ENCODE peak calls at places on chromosomes 4 and X, in ten cellular contexts. One of them, this sample, is unnamed.

GRCh38 chr4:48748949-48749596 is 31.0 kb downstream of the FRYL start:
- DNase-seq in activated CD4-positive, alpha-beta T cell treated with anti-CD3 and anti-CD28 coated beads, Interleukin-2, amount 50 U/mL, for 48 hours: no peak
- DNase-seq in omental fat pad: no peak
- DNase-seq in NCI-H2171: no peak
- DNase-seq in RWPE1: no peak
- DNase-seq in mucosa of descending colon: no peak
- DNase-seq in T-helper 1 cell: no peak
- DNase-seq in neural crest cell: no peak
- DNase-seq in A549: no peak
- DNase-seq in kidney tubule cell: peak
- DNase-seq in this sample: no peak

GRCh38 chrX:55201930-55202579 is 18.1 kb upstream of the PAGE5 start:
- DNase-seq in A549: no peak
- DNase-seq in omental fat pad: no peak
- DNase-seq in activated CD4-positive, alpha-beta T cell treated with anti-CD3 and anti-CD28 coated beads, Interleukin-2, amount 50 U/mL, for 48 hours: no peak
- DNase-seq in NCI-H2171: no peak
- DNase-seq in T-helper 1 cell: no peak
- DNase-seq in mucosa of descending colon: no peak
- DNase-seq in RWPE1: no peak
- DNase-seq in neural crest cell: no peak
- DNase-seq in kidney tubule cell: no peak
- DNase-seq in this sample: no peak

GRCh38 chr4:122777846-122778501 is 45.5 kb downstream of the BBS12 start:
- DNase-seq in NCI-H2171: no peak
- DNase-seq in A549: no peak
- DNase-seq in RWPE1: no peak
- DNase-seq in neural crest cell: no peak
- DNase-seq in mucosa of descending colon: no peak
- DNase-seq in omental fat pad: no peak
- DNase-seq in kidney tubule cell: no peak
- DNase-seq in T-helper 1 cell: no peak
- DNase-seq in activated CD4-positive, alpha-beta T cell treated with anti-CD3 and anti-CD28 coated beads, Interleukin-2, amount 50 U/mL, for 48 hours: no peak
- DNase-seq in this sample: no peak

GRCh38 chr4:140156529-140157171 is 2.7 kb upstream of the MAML3 start:
- DNase-seq in neural crest cell: no peak
- DNase-seq in omental fat pad: no peak
- DNase-seq in kidney tubule cell: no peak
- DNase-seq in activated CD4-positive, alpha-beta T cell treated with anti-CD3 and anti-CD28 coated beads, Interleukin-2, amount 50 U/mL, for 48 hours: peak
- DNase-seq in mucosa of descending colon: no peak
- DNase-seq in A549: no peak
- DNase-seq in NCI-H2171: no peak
- DNase-seq in RWPE1: no peak
- DNase-seq in T-helper 1 cell: no peak
- DNase-seq in this sample: no peak

GRCh38 chr4:8061573-8061972 is 97.0 kb downstream of the ABLIM2 start:
- DNase-seq in RWPE1: no peak
- DNase-seq in activated CD4-positive, alpha-beta T cell treated with anti-CD3 and anti-CD28 coated beads, Interleukin-2, amount 50 U/mL, for 48 hours: no peak
- DNase-seq in mucosa of descending colon: no peak
- DNase-seq in kidney tubule cell: no peak
- DNase-seq in A549: no peak
- DNase-seq in neural crest cell: no peak
- DNase-seq in omental fat pad: no peak
- DNase-seq in NCI-H2171: no peak
- DNase-seq in T-helper 1 cell: no peak
- DNase-seq in this sample: no peak

GRCh38 chr4:157043131-157043530 is 32.8 kb upstream of the GLRB start:
- DNase-seq in omental fat pad: no peak
- DNase-seq in mucosa of descending colon: no peak
- DNase-seq in activated CD4-positive, alpha-beta T cell treated with anti-CD3 and anti-CD28 coated beads, Interleukin-2, amount 50 U/mL, for 48 hours: no peak
- DNase-seq in T-helper 1 cell: no peak
- DNase-seq in RWPE1: peak
- DNase-seq in NCI-H2171: no peak
- DNase-seq in A549: no peak
- DNase-seq in kidney tubule cell: peak
- DNase-seq in neural crest cell: no peak
- DNase-seq in this sample: no peak

GRCh38 chrX:16785247-16786138 is 773 bp upstream of the TXLNG start:
- DNase-seq in A549: no peak
- DNase-seq in mucosa of descending colon: peak
- DNase-seq in neural crest cell: no peak
- DNase-seq in omental fat pad: no peak
- DNase-seq in NCI-H2171: no peak
- DNase-seq in activated CD4-positive, alpha-beta T cell treated with anti-CD3 and anti-CD28 coated beads, Interleukin-2, amount 50 U/mL, for 48 hours: peak
- DNase-seq in RWPE1: no peak
- DNase-seq in kidney tubule cell: no peak
- DNase-seq in T-helper 1 cell: no peak
- DNase-seq in this sample: no peak

GRCh38 chrX:9745417-9746115 is 20.1 kb downstream of the GPR143 start:
- DNase-seq in neural crest cell: no peak
- DNase-seq in T-helper 1 cell: no peak
- DNase-seq in A549: no peak
- DNase-seq in RWPE1: peak
- DNase-seq in omental fat pad: no peak
- DNase-seq in mucosa of descending colon: no peak
- DNase-seq in activated CD4-positive, alpha-beta T cell treated with anti-CD3 and anti-CD28 coated beads, Interleukin-2, amount 50 U/mL, for 48 hours: no peak
- DNase-seq in NCI-H2171: no peak
- DNase-seq in kidney tubule cell: peak
- DNase-seq in this sample: no peak

GRCh38 chrX:52923781-52924241 is 26.7 kb downstream of the FAM156B start:
- DNase-seq in RWPE1: peak
- DNase-seq in activated CD4-positive, alpha-beta T cell treated with anti-CD3 and anti-CD28 coated beads, Interleukin-2, amount 50 U/mL, for 48 hours: no peak
- DNase-seq in mucosa of descending colon: no peak
- DNase-seq in T-helper 1 cell: no peak
- DNase-seq in NCI-H2171: no peak
- DNase-seq in omental fat pad: no peak
- DNase-seq in kidney tubule cell: peak
- DNase-seq in A549: no peak
- DNase-seq in neural crest cell: no peak
- DNase-seq in this sample: no peak

GRCh38 chrX:148380614-148381561 is 119.5 kb upstream of the AFF2 start:
- DNase-seq in omental fat pad: no peak
- DNase-seq in A549: no peak
- DNase-seq in neural crest cell: no peak
- DNase-seq in mucosa of descending colon: no peak
- DNase-seq in kidney tubule cell: peak
- DNase-seq in RWPE1: no peak
- DNase-seq in NCI-H2171: no peak
- DNase-seq in T-helper 1 cell: no peak
- DNase-seq in activated CD4-positive, alpha-beta T cell treated with anti-CD3 and anti-CD28 coated beads, Interleukin-2, amount 50 U/mL, for 48 hours: peak
- DNase-seq in this sample: no peak

GRCh38 chr4:38529189-38530115 is 134.5 kb upstream of the KLF3 start:
- DNase-seq in activated CD4-positive, alpha-beta T cell treated with anti-CD3 and anti-CD28 coated beads, Interleukin-2, amount 50 U/mL, for 48 hours: peak
- DNase-seq in RWPE1: no peak
- DNase-seq in neural crest cell: no peak
- DNase-seq in omental fat pad: no peak
- DNase-seq in A549: no peak
- DNase-seq in kidney tubule cell: peak
- DNase-seq in NCI-H2171: no peak
- DNase-seq in T-helper 1 cell: peak
- DNase-seq in mucosa of descending colon: peak
- DNase-seq in this sample: peak

GRCh38 chr4:147826288-147826646 is 94.4 kb downstream of the ARHGAP10 start:
- DNase-seq in NCI-H2171: no peak
- DNase-seq in neural crest cell: no peak
- DNase-seq in kidney tubule cell: no peak
- DNase-seq in T-helper 1 cell: no peak
- DNase-seq in mucosa of descending colon: no peak
- DNase-seq in A549: no peak
- DNase-seq in omental fat pad: no peak
- DNase-seq in activated CD4-positive, alpha-beta T cell treated with anti-CD3 and anti-CD28 coated beads, Interleukin-2, amount 50 U/mL, for 48 hours: no peak
- DNase-seq in RWPE1: no peak
- DNase-seq in this sample: no peak

GRCh38 chr4:173367946-173368345 is 2.8 kb upstream of the SAP30 start:
- DNase-seq in neural crest cell: no peak
- DNase-seq in kidney tubule cell: no peak
- DNase-seq in activated CD4-positive, alpha-beta T cell treated with anti-CD3 and anti-CD28 coated beads, Interleukin-2, amount 50 U/mL, for 48 hours: no peak
- DNase-seq in T-helper 1 cell: no peak
- DNase-seq in RWPE1: no peak
- DNase-seq in A549: no peak
- DNase-seq in NCI-H2171: no peak
- DNase-seq in omental fat pad: no peak
- DNase-seq in mucosa of descending colon: no peak
- DNase-seq in this sample: no peak

GRCh38 chr4:24070117-24070516 is 180.3 kb upstream of the PPARGC1A start:
- DNase-seq in A549: no peak
- DNase-seq in activated CD4-positive, alpha-beta T cell treated with anti-CD3 and anti-CD28 coated beads, Interleukin-2, amount 50 U/mL, for 48 hours: no peak
- DNase-seq in mucosa of descending colon: no peak
- DNase-seq in kidney tubule cell: peak
- DNase-seq in omental fat pad: no peak
- DNase-seq in neural crest cell: no peak
- DNase-seq in T-helper 1 cell: no peak
- DNase-seq in NCI-H2171: no peak
- DNase-seq in RWPE1: peak
- DNase-seq in this sample: no peak

GRCh38 chr4:2837904-2838496 is 5.6 kb upstream of the ADD1 start:
- DNase-seq in NCI-H2171: no peak
- DNase-seq in neural crest cell: no peak
- DNase-seq in omental fat pad: no peak
- DNase-seq in activated CD4-positive, alpha-beta T cell treated with anti-CD3 and anti-CD28 coated beads, Interleukin-2, amount 50 U/mL, for 48 hours: peak
- DNase-seq in mucosa of descending colon: peak
- DNase-seq in T-helper 1 cell: peak
- DNase-seq in kidney tubule cell: no peak
- DNase-seq in A549: no peak
- DNase-seq in RWPE1: no peak
- DNase-seq in this sample: no peak

GRCh38 chr4:7650606-7651400 is 216.1 kb upstream of the PSAPL1 start:
- DNase-seq in neural crest cell: peak
- DNase-seq in RWPE1: no peak
- DNase-seq in kidney tubule cell: no peak
- DNase-seq in NCI-H2171: no peak
- DNase-seq in activated CD4-positive, alpha-beta T cell treated with anti-CD3 and anti-CD28 coated beads, Interleukin-2, amount 50 U/mL, for 48 hours: no peak
- DNase-seq in mucosa of descending colon: peak
- DNase-seq in A549: no peak
- DNase-seq in T-helper 1 cell: no peak
- DNase-seq in omental fat pad: no peak
- DNase-seq in this sample: no peak

GRCh38 chr4:183960021-183960420 is 54.9 kb downstream of the STOX2 start:
- DNase-seq in A549: peak
- DNase-seq in omental fat pad: no peak
- DNase-seq in RWPE1: peak
- DNase-seq in NCI-H2171: peak
- DNase-seq in activated CD4-positive, alpha-beta T cell treated with anti-CD3 and anti-CD28 coated beads, Interleukin-2, amount 50 U/mL, for 48 hours: no peak
- DNase-seq in neural crest cell: peak
- DNase-seq in T-helper 1 cell: no peak
- DNase-seq in mucosa of descending colon: peak
- DNase-seq in kidney tubule cell: peak
- DNase-seq in this sample: peak

GRCh38 chr4:122364700-122365404 is 14.0 kb upstream of the ADAD1 start:
- DNase-seq in mucosa of descending colon: peak
- DNase-seq in neural crest cell: no peak
- DNase-seq in omental fat pad: no peak
- DNase-seq in kidney tubule cell: no peak
- DNase-seq in NCI-H2171: no peak
- DNase-seq in activated CD4-positive, alpha-beta T cell treated with anti-CD3 and anti-CD28 coated beads, Interleukin-2, amount 50 U/mL, for 48 hours: peak
- DNase-seq in A549: no peak
- DNase-seq in RWPE1: no peak
- DNase-seq in T-helper 1 cell: peak
- DNase-seq in this sample: no peak

GRCh38 chr4:84501721-84502267 is 2.7 kb upstream of the NKX6-1 start:
- DNase-seq in omental fat pad: no peak
- DNase-seq in mucosa of descending colon: no peak
- DNase-seq in kidney tubule cell: no peak
- DNase-seq in T-helper 1 cell: no peak
- DNase-seq in RWPE1: no peak
- DNase-seq in NCI-H2171: no peak
- DNase-seq in activated CD4-positive, alpha-beta T cell treated with anti-CD3 and anti-CD28 coated beads, Interleukin-2, amount 50 U/mL, for 48 hours: no peak
- DNase-seq in neural crest cell: no peak
- DNase-seq in A549: no peak
- DNase-seq in this sample: no peak

GRCh38 chr4:184061582-184061981 is 156.1 kb downstream of the ENPP6 start:
- DNase-seq in neural crest cell: no peak
- DNase-seq in activated CD4-positive, alpha-beta T cell treated with anti-CD3 and anti-CD28 coated beads, Interleukin-2, amount 50 U/mL, for 48 hours: no peak
- DNase-seq in NCI-H2171: no peak
- DNase-seq in RWPE1: no peak
- DNase-seq in omental fat pad: no peak
- DNase-seq in A549: no peak
- DNase-seq in mucosa of descending colon: no peak
- DNase-seq in kidney tubule cell: no peak
- DNase-seq in T-helper 1 cell: no peak
- DNase-seq in this sample: no peak

GRCh38 chr4:41448935-41449334 is 89.0 kb upstream of the LIMCH1 start:
- DNase-seq in NCI-H2171: no peak
- DNase-seq in kidney tubule cell: peak
- DNase-seq in RWPE1: peak
- DNase-seq in activated CD4-positive, alpha-beta T cell treated with anti-CD3 and anti-CD28 coated beads, Interleukin-2, amount 50 U/mL, for 48 hours: no peak
- DNase-seq in mucosa of descending colon: no peak
- DNase-seq in A549: no peak
- DNase-seq in neural crest cell: no peak
- DNase-seq in omental fat pad: no peak
- DNase-seq in T-helper 1 cell: no peak
- DNase-seq in this sample: no peak

GRCh38 chrX:40749874-40750273 is 14.5 kb upstream of the MED14 start:
- DNase-seq in T-helper 1 cell: no peak
- DNase-seq in activated CD4-positive, alpha-beta T cell treated with anti-CD3 and anti-CD28 coated beads, Interleukin-2, amount 50 U/mL, for 48 hours: no peak
- DNase-seq in kidney tubule cell: peak
- DNase-seq in omental fat pad: no peak
- DNase-seq in neural crest cell: no peak
- DNase-seq in mucosa of descending colon: no peak
- DNase-seq in NCI-H2171: no peak
- DNase-seq in A549: no peak
- DNase-seq in RWPE1: no peak
- DNase-seq in this sample: no peak

GRCh38 chrX:52574416-52575275 is 57.8 kb upstream of the XAGE1B start:
- DNase-seq in activated CD4-positive, alpha-beta T cell treated with anti-CD3 and anti-CD28 coated beads, Interleukin-2, amount 50 U/mL, for 48 hours: peak
- DNase-seq in T-helper 1 cell: no peak
- DNase-seq in omental fat pad: no peak
- DNase-seq in neural crest cell: peak
- DNase-seq in kidney tubule cell: peak
- DNase-seq in NCI-H2171: peak
- DNase-seq in mucosa of descending colon: no peak
- DNase-seq in A549: peak
- DNase-seq in RWPE1: peak
- DNase-seq in this sample: peak

GRCh38 chr4:48262484-48262883 is 7.2 kb downstream of the TEC start:
- DNase-seq in mucosa of descending colon: no peak
- DNase-seq in A549: no peak
- DNase-seq in RWPE1: no peak
- DNase-seq in T-helper 1 cell: no peak
- DNase-seq in activated CD4-positive, alpha-beta T cell treated with anti-CD3 and anti-CD28 coated beads, Interleukin-2, amount 50 U/mL, for 48 hours: no peak
- DNase-seq in omental fat pad: no peak
- DNase-seq in kidney tubule cell: no peak
- DNase-seq in neural crest cell: no peak
- DNase-seq in NCI-H2171: no peak
- DNase-seq in this sample: no peak

GRCh38 chr4:38989487-38989886 is 42.7 kb downstream of the TMEM156 start:
- DNase-seq in activated CD4-positive, alpha-beta T cell treated with anti-CD3 and anti-CD28 coated beads, Interleukin-2, amount 50 U/mL, for 48 hours: no peak
- DNase-seq in omental fat pad: no peak
- DNase-seq in NCI-H2171: no peak
- DNase-seq in A549: no peak
- DNase-seq in RWPE1: no peak
- DNase-seq in neural crest cell: no peak
- DNase-seq in T-helper 1 cell: no peak
- DNase-seq in mucosa of descending colon: no peak
- DNase-seq in kidney tubule cell: peak
- DNase-seq in this sample: no peak

GRCh38 chrX:24498975-24499374 is 33.9 kb downstream of the PDK3 start:
- DNase-seq in omental fat pad: no peak
- DNase-seq in activated CD4-positive, alpha-beta T cell treated with anti-CD3 and anti-CD28 coated beads, Interleukin-2, amount 50 U/mL, for 48 hours: no peak
- DNase-seq in T-helper 1 cell: no peak
- DNase-seq in mucosa of descending colon: no peak
- DNase-seq in kidney tubule cell: peak
- DNase-seq in RWPE1: peak
- DNase-seq in NCI-H2171: no peak
- DNase-seq in neural crest cell: no peak
- DNase-seq in A549: peak
- DNase-seq in this sample: peak

GRCh38 chr4:99710020-99710419 is 52.4 kb upstream of the C4orf54 start:
- DNase-seq in RWPE1: no peak
- DNase-seq in A549: no peak
- DNase-seq in mucosa of descending colon: no peak
- DNase-seq in omental fat pad: no peak
- DNase-seq in activated CD4-positive, alpha-beta T cell treated with anti-CD3 and anti-CD28 coated beads, Interleukin-2, amount 50 U/mL, for 48 hours: no peak
- DNase-seq in kidney tubule cell: peak
- DNase-seq in NCI-H2171: no peak
- DNase-seq in T-helper 1 cell: no peak
- DNase-seq in neural crest cell: no peak
- DNase-seq in this sample: no peak